ENCODE peak calls at places on chromosomes 12 and 14, in six cellular contexts. Q is CD8-positive, alpha-beta T cell; U is CD8-positive, alpha-beta memory T cell; F is endodermal cell; J is fibroblast of the aortic adventitia; D is epithelial cell of proximal tubule. H is an unnamed sample.

GRCh38 chr14:31926123-31926522 is 151.0 kb upstream of the ARHGAP5 start:
- DNase-seq in Q (no peak), U (no peak), F (no peak), J (peak), D (no peak), H (peak)

GRCh38 chr12:6370994-6371754 is 4.2 kb downstream of the SCNN1A start:
- DNase-seq in Q (no peak), U (no peak), F (peak), J (no peak), D (peak), H (peak)

GRCh38 chr14:75335588-75335987 is 57.0 kb downstream of the FOS start:
- DNase-seq in Q (no peak), U (no peak), F (no peak), J (no peak), D (no peak), H (no peak)

GRCh38 chr12:124682425-124683329 is 115.3 kb upstream of the NCOR2 start:
- DNase-seq in Q (no peak), U (no peak), F (peak), J (no peak), D (no peak), H (no peak)

GRCh38 chr12:19369691-19370148 is 69.6 kb upstream of the AEBP2 start:
- DNase-seq in Q (no peak), U (no peak), F (no peak), J (peak), D (no peak), H (no peak)

GRCh38 chr12:111405856-111406473 is at the start of gene SH2B3:
- DNase-seq in Q (no peak), U (peak), F (no peak), J (peak), D (no peak), H (no peak)

GRCh38 chr12:40963761-40964160 is 224.4 kb upstream of the PDZRN4 start:
- DNase-seq in Q (no peak), U (no peak), F (no peak), J (no peak), D (no peak), H (no peak)

GRCh38 chr14:105138551-105139111 is 29.9 kb downstream of the JAG2 start:
- DNase-seq in Q (no peak), U (no peak), F (no peak), J (no peak), D (no peak), H (no peak)

GRCh38 chr12:115394498-115395220 is 710.7 kb upstream of the TBX3 start:
- DNase-seq in Q (no peak), U (no peak), F (no peak), J (no peak), D (no peak), H (no peak)

GRCh38 chr12:132162508-132163031 is 18.3 kb downstream of the NOC4L start:
- DNase-seq in Q (no peak), U (peak), F (no peak), J (peak), D (peak), H (no peak)

GRCh38 chr12:53869500-53869899 is 69.1 kb upstream of the HOXC13 start:
- DNase-seq in Q (no peak), U (no peak), F (no peak), J (no peak), D (no peak), H (no peak)

GRCh38 chr12:51921017-51921725 is 13.9 kb downstream of the ACVRL1 start:
- DNase-seq in Q (no peak), U (no peak), F (peak), J (no peak), D (no peak), H (no peak)

GRCh38 chr12:130764073-130764472 is 48.0 kb upstream of the RIMBP2 start:
- DNase-seq in Q (no peak), U (no peak), F (no peak), J (peak), D (no peak), H (no peak)

GRCh38 chr14:76080471-76080870 is 71.3 kb upstream of the GPATCH2L start:
- DNase-seq in Q (no peak), U (no peak), F (no peak), J (no peak), D (no peak), H (no peak)

GRCh38 chr12:52895726-52896189 is 9.1 kb downstream of the KRT8 start:
- DNase-seq in Q (no peak), U (no peak), F (peak), J (no peak), D (no peak), H (no peak)

DNA sequence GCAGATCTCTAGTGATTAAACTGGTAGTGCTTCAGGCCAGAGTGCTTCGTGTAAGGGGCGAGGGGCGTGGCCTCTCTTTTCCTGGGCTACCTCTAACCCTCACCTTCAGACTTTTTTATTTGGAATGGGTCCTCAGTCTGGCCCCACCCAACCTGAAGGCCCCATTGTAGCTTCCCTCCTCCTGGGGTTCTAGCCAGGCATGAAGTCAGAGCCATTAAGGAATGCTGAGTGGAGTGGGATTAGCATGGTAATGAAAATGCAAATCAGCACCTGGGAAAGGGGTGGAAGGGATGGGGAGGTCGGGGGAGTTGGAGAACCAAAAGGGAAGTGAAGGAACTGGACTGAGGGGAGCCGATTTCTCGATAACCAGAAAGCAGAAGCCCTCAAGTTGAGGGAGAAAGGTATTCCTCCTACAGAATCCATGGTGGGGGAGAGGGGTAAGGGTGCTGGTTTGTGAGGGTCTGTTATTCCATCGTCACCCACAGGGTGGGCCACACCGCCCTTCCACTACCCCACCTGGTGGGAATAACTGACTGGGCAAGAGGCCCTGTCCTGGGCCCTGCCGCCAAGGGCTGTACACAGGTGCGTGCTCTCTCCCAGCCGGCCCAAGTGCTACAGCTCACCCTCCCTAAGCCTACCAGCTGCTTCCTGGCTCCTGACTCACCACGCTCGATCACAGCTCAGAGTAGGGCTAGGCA is 14.1 kb downstream of the ZFHX2 start:
- DNase-seq in Q (no peak), U (peak), F (peak), J (no peak), D (no peak), H (no peak)
- H3K4me3 ChIP-seq in Q (no peak), U (no peak), F (no peak), J (no peak), D (no peak), H (no peak)

DNA sequence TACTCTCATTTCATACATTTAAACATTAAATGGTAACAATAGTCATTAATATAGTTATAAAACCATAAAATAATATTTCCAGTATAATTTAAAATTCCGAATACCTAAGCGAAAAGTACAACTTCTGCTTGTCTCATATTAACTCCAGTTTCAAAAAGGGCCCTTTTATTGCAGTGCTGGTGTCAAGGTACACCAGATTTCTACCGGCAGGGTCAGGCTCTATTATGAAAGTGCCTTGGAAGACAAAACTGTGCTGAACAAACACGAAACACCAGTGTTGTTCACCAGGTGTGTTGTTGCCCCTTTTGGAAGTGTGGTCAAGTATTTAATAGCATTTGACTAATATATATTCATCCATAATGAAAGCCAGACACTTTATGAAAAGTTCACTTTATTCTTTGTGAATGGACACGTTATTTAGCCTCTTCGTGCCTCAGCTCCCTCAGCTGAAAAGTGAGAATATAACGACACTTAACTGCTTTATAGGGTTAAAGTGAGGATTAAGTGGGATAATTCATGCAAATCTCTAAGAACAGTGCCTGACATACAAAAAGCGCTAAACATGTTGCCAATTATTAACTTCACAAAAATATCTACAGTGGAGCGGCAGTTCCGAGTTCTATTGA is 20.3 kb upstream of the GNS start:
- DNase-seq in Q (no peak), U (no peak), F (no peak), J (no peak), D (no peak), H (no peak)
- H3K4me3 ChIP-seq in Q (no peak), U (no peak), F (no peak), J (no peak), D (no peak), H (no peak)

GRCh38 chr12:103865151-103865730 is 24.2 kb upstream of the NT5DC3 start:
- DNase-seq in Q (no peak), U (no peak), F (no peak), J (no peak), D (no peak), H (no peak)

GRCh38 chr12:103858953-103859601 is 18.0 kb upstream of the NT5DC3 start:
- DNase-seq in Q (no peak), U (no peak), F (peak), J (peak), D (peak), H (peak)

GRCh38 chr12:103868215-103868614 is 27.2 kb upstream of the NT5DC3 start:
- DNase-seq in Q (no peak), U (no peak), F (no peak), J (peak), D (no peak), H (no peak)

GRCh38 chr12:103864710-103865109 is 23.7 kb upstream of the NT5DC3 start:
- DNase-seq in Q (no peak), U (no peak), F (peak), J (no peak), D (no peak), H (no peak)
- H3K4me3 ChIP-seq in Q (no peak), U (no peak), F (no peak), J (no peak), D (no peak), H (no peak)

DNA sequence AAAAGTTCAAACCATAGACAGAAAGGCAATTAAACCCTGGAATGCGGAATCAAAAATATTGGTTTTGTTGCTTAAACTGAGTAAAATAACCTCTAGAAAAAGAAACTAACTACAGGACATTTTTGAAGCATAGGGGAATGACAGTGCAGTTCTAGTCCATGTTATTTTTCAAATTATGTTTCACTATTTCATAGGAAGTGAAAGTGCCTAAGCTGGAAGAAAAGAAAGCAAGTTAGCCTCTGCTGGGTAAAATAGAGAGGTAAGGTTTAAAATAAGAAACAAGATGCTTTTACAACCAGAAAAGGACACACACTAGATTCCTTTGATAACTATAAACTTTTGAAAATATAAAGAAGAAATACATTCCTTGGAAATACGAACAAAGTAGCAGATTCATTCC is 1.1 kb downstream of the CLECL1 start:
- DNase-seq in Q (no peak), U (no peak), F (no peak), J (no peak), D (no peak), H (no peak)
- H3K4me3 ChIP-seq in Q (no peak), U (no peak), F (no peak), J (no peak), D (no peak), H (no peak)

GRCh38 chr12:8027856-8028255 is 4.7 kb upstream of the FOXJ2 start:
- DNase-seq in Q (no peak), U (no peak), F (no peak), J (no peak), D (no peak), H (no peak)
- H3K4me3 ChIP-seq in Q (peak), U (peak), F (peak), J (no peak), D (no peak), H (no peak)

H was measured in kidney epithelial cell.